ENCODE peak calls at places on chromosomes 12 and 14, in six cellular contexts. E is mesendoderm, T is uterus, S is Caco-2, X is aorta, M is neuronal stem cell. I is an unnamed sample. For H3K4me1 and H3K27me3, the result is how much of the 10 kb centered on the place peaks cover.

GRCh38 chr12:17132336-17132735 is 526.4 kb upstream of the LMO3 start:
- DNase-seq in M (no peak), E (no peak), S (no peak), X (no peak), T (no peak), I (no peak)

GRCh38 chr14:35347323-35348043 is 55.3 kb downstream of the PSMA6 start:
- DNase-seq in T (no peak), M (no peak), S (no peak), X (no peak), E (peak), I (peak)

GRCh38 chr12:69751476-69751875 is 12.8 kb downstream of the RAB3IP start:
- DNase-seq in X (no peak), M (no peak), S (no peak), E (no peak), T (no peak), I (no peak)

GRCh38 chr12:101490286-101490920 is 15.3 kb downstream of the SPIC start:
- DNase-seq in M (peak), X (no peak), T (no peak), S (peak), E (peak), I (peak)

GRCh38 chr14:77022219-77022852 is 6.2 kb downstream of the IRF2BPL start:
- DNase-seq in M (no peak), X (no peak), E (no peak), S (no peak), T (no peak), I (no peak)

GRCh38 chr12:105221588-105222325 is 14.2 kb downstream of the APPL2 start:
- DNase-seq in M (no peak), X (no peak), E (no peak), T (no peak), S (no peak), I (no peak)

GRCh38 chr12:14256139-14256538 is 109.3 kb upstream of the ATF7IP start:
- DNase-seq in X (no peak), T (no peak), S (no peak), E (no peak), M (no peak), I (no peak)

GRCh38 chr14:95575820-95576473 is 41.1 kb downstream of the GLRX5 start:
- DNase-seq in T (no peak), S (no peak), X (no peak), M (no peak), E (peak), I (peak)

GRCh38 chr12:4037747-4038312 is 164.6 kb upstream of the PARP11 start:
- DNase-seq in E (no peak), M (no peak), X (no peak), T (peak), S (peak), I (peak)

GRCh38 chr12:6226701-6227096 is 26.5 kb downstream of the CD9 start:
- DNase-seq in S (no peak), M (no peak), T (peak), E (no peak), X (peak), I (no peak)

GRCh38 chr14:32560213-32560857 is 231.2 kb downstream of the AKAP6 start:
- DNase-seq in S (peak), E (peak), T (peak), X (peak), M (peak), I (peak)

GRCh38 chr12:6635856-6636521 is at the start of gene LPAR5:
- DNase-seq in E (no peak), X (peak), S (no peak), M (no peak), T (no peak), I (no peak)

GRCh38 chr12:103930787-103931536 is 752 bp downstream of the HSP90B1 start:
- DNase-seq in M (peak), X (peak), E (peak), T (peak), S (no peak), I (peak)

GRCh38 chr14:99573436-99574098 is 30.4 kb downstream of the CCDC85C start:
- DNase-seq in X (no peak), T (no peak), M (no peak), S (no peak), E (no peak), I (no peak)

GRCh38 chr14:99572173-99572999 is 31.6 kb downstream of the CCDC85C start:
- DNase-seq in X (no peak), S (no peak), E (peak), M (no peak), T (no peak), I (no peak)

GRCh38 chr14:99573000-99573330 is 31.0 kb downstream of the CCDC85C start:
- DNase-seq in S (no peak), X (no peak), M (no peak), E (no peak), T (no peak), I (no peak)

GRCh38 chr14:99575043-99576023 is 28.7 kb downstream of the CCDC85C start:
- DNase-seq in M (no peak), S (peak), T (no peak), X (no peak), E (peak), I (peak)

GRCh38 chr14:99574099-99574880 is 29.7 kb downstream of the CCDC85C start:
- DNase-seq in X (peak), M (peak), E (peak), T (peak), S (peak), I (peak)
- H3K4me1 ChIP-seq in X (under half), M (half or more), E (half or more), T (half or more), S (half or more), I (under half)

DNA sequence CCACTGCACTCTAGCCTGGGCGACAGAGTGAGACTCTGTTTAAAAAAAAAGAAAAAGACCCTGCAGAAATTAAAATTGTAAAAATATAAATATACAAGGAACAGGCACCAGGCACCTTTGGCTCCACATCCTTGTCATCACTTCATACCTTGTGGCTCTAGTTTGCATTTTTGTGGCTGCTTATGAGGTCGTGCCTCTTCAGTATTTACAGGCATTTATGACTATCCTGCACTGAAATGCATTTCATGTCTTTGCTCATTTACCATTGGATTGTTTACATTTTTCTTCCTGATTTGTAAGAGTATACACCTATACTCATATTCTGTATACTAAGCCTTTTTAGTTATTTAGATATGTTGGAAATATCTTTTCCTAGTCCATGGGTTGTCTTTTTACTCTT is 20.1 kb downstream of the BICD1 start:
- DNase-seq in M (no peak), T (no peak), S (no peak), X (no peak), E (no peak), I (no peak)
- H3K4me3 ChIP-seq in M (no peak), T (no peak), S (no peak), X (no peak), E (no peak), I (no peak)

GRCh38 chr12:48034835-48035805 is 30.8 kb upstream of the COL2A1 start:
- DNase-seq in T (no peak), M (no peak), X (no peak), S (no peak), E (no peak), I (no peak)
- H3K27me3 ChIP-seq in T (under half), M (under half), X (under half), S (under half), E (under half), I (under half)

GRCh38 chr14:89675590-89675989 is 258.6 kb upstream of the FOXN3 start:
- DNase-seq in M (no peak), E (no peak), S (no peak), X (no peak), T (no peak), I (no peak)

GRCh38 chr14:89681086-89682018 is 264.3 kb upstream of the FOXN3 start:
- DNase-seq in S (no peak), T (no peak), M (no peak), X (peak), E (no peak), I (no peak)

GRCh38 chr14:89680156-89680555 is 263.1 kb upstream of the FOXN3 start:
- DNase-seq in S (no peak), X (no peak), T (no peak), E (no peak), M (no peak), I (no peak)

GRCh38 chr14:89674906-89675305 is 257.9 kb upstream of the FOXN3 start:
- DNase-seq in S (no peak), E (no peak), X (no peak), M (no peak), T (no peak), I (no peak)

DNA sequence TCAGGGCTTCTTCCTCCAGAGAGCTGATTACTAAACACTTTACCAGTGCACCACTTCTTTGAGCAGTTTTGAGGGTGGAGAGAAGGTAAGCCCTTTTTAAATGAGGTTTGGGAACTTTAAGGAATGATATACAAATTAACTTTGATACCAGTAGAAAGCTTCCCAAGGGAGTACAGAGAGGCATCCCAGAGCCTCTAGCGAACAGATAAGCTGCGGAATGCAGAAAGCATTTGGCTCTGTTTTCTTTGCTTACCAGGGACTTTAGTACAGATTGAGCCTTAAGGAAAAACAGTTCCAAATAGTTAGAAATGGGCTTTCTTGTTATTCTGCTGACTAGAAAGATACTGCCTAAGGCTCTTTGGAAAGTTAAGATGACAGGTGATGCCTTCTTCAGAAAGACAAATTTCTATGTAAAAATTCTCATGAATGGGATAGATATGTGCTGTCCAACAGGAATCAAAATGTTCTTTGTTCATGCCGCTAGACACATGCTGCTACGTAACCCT is 261.7 kb upstream of the FOXN3 start:
- DNase-seq in E (peak), T (no peak), X (no peak), M (no peak), S (no peak), I (no peak)
- H3K4me1 ChIP-seq in E (under half), T (under half), X (under half), M (under half), S (under half), I (under half)

GRCh38 chr12:9365296-9365695 is 157.1 kb upstream of the PZP start:
- DNase-seq in M (no peak), S (no peak), X (no peak), E (no peak), T (no peak), I (no peak)
- H3K4me3 ChIP-seq in M (no peak), S (no peak), X (no peak), E (no peak), T (no peak), I (no peak)

I was measured in HAP-1.